ENCODE peak calls at places on chromosomes 7 and 10, in five cellular contexts. Q is body of pancreas, W is ACHN, E is nucleus accumbens, K is A549. U is an unnamed sample.

GRCh38 chr7:7352845-7353244 is 170.5 kb downstream of the C1GALT1 start:
- DNase-seq in K (no peak), E (no peak), W (peak), Q (no peak), U (no peak)

GRCh38 chr7:87219545-87220025 is at the start of gene TMEM243:
- DNase-seq in K (peak), Q (peak), E (peak), W (peak), U (peak)

GRCh38 chr7:139108256-139109187 is 998 bp downstream of the ZC3HAV1 start:
- DNase-seq in K (peak), E (peak), W (peak), Q (peak), U (peak)

GRCh38 chr10:90372442-90372841 is 485.4 kb downstream of the HTR7 start:
- DNase-seq in Q (no peak), W (no peak), E (no peak), K (no peak), U (no peak)

GRCh38 chr7:127702938-127703337 is 50.9 kb downstream of the SND1 start:
- DNase-seq in Q (no peak), K (no peak), W (no peak), E (no peak), U (no peak)

GRCh38 chr10:97333351-97333600 is 1.3 kb downstream of the FRAT2 start:
- DNase-seq in W (peak), Q (no peak), E (no peak), K (no peak), U (no peak)

GRCh38 chr10:22997102-22997501 is 69.2 kb downstream of the ARMC3 start:
- DNase-seq in W (peak), Q (no peak), K (no peak), E (no peak), U (no peak)

GRCh38 chr10:102975483-102976057 is 57.5 kb downstream of the CNNM2 start:
- DNase-seq in Q (no peak), K (no peak), W (no peak), E (no peak), U (no peak)

GRCh38 chr10:113340255-113340654 is 212.6 kb upstream of the HABP2 start:
- DNase-seq in K (no peak), Q (no peak), E (no peak), W (no peak), U (no peak)

GRCh38 chr10:126043389-126043788 is 147.0 kb downstream of the FANK1 start:
- DNase-seq in K (no peak), E (no peak), W (no peak), Q (no peak), U (no peak)

GRCh38 chr7:95632609-95633008 is 36.3 kb upstream of the PDK4 start:
- DNase-seq in K (no peak), E (no peak), Q (no peak), W (no peak), U (no peak)

GRCh38 chr7:45153238-45153637 is 4.4 kb upstream of the RAMP3 start:
- DNase-seq in Q (no peak), K (no peak), E (no peak), W (no peak), U (no peak)

GRCh38 chr10:77975086-77975666 is 48.6 kb upstream of the DLG5 start:
- DNase-seq in W (no peak), Q (no peak), K (no peak), E (no peak), U (no peak)

GRCh38 chr10:61337741-61338140 is 115.4 kb downstream of the TMEM26 start:
- DNase-seq in E (no peak), W (no peak), K (no peak), Q (no peak), U (no peak)

GRCh38 chr7:135743907-135744789 is 4.5 kb downstream of the FAM180A start:
- DNase-seq in Q (no peak), K (no peak), W (no peak), E (no peak), U (no peak)

GRCh38 chr7:105691692-105692564 is 110.6 kb upstream of the EFCAB10 start:
- DNase-seq in Q (peak), K (no peak), W (peak), E (no peak), U (peak)

GRCh38 chr7:90824386-90825307 is 228.5 kb downstream of the CDK14 start:
- DNase-seq in E (no peak), K (no peak), W (no peak), Q (no peak), U (no peak)

GRCh38 chr7:74311305-74311744 is 22.1 kb downstream of the CLIP2 start:
- DNase-seq in E (no peak), Q (no peak), K (no peak), W (no peak), U (no peak)

U was measured in H54.